ENCODE peak calls at places on chromosomes 12 and 14, in five cellular contexts. One of them, this sample, is unnamed.
A peak's percentile ranks its signal among the peaks of the same experiment; 100 is the strongest.

GRCh38 chr12:79534029-79534867 is 156.5 kb downstream of the PAWR start:
- DNase-seq in mesendoderm: peak; percentile 36
- DNase-seq in H9: no peak
- DNase-seq in neuronal stem cell: no peak
- DNase-seq in IMR-90: no peak
- DNase-seq in this sample: no peak

GRCh38 chr14:94675036-94675435 is 62.8 kb downstream of the SERPINA3 start:
- DNase-seq in mesendoderm: no peak
- DNase-seq in H9: no peak
- DNase-seq in neuronal stem cell: no peak
- DNase-seq in IMR-90: no peak
- DNase-seq in this sample: no peak

GRCh38 chr12:119980247-119980646 is 8.8 kb upstream of the BICDL1 start:
- DNase-seq in mesendoderm: no peak
- DNase-seq in H9: no peak
- DNase-seq in neuronal stem cell: no peak
- DNase-seq in IMR-90: no peak
- DNase-seq in this sample: no peak

GRCh38 chr14:75711134-75711795 is 50.2 kb downstream of the TTLL5 start:
- DNase-seq in mesendoderm: peak; percentile 79
- DNase-seq in H9: no peak
- DNase-seq in neuronal stem cell: peak; percentile 33
- DNase-seq in IMR-90: peak; percentile 72
- DNase-seq in this sample: peak; percentile 56

GRCh38 chr12:49089831-49090773 is 4.5 kb downstream of the DHH start:
- DNase-seq in mesendoderm: no peak
- DNase-seq in H9: peak; percentile 57
- DNase-seq in neuronal stem cell: no peak
- DNase-seq in IMR-90: peak; percentile 33
- DNase-seq in this sample: peak; percentile 55

GRCh38 chr12:14993537-14994266 is 20.9 kb downstream of the PDE6H start:
- DNase-seq in mesendoderm: peak; percentile 14
- DNase-seq in H9: no peak
- DNase-seq in neuronal stem cell: no peak
- DNase-seq in IMR-90: peak; percentile 68
- DNase-seq in this sample: peak; percentile 80

GRCh38 chr14:91008759-91009409 is 51.6 kb downstream of the RPS6KA5 start:
- DNase-seq in mesendoderm: no peak
- DNase-seq in H9: no peak
- DNase-seq in neuronal stem cell: no peak
- DNase-seq in IMR-90: no peak
- DNase-seq in this sample: no peak

GRCh38 chr12:25691865-25692114 is 138.7 kb upstream of the LMNTD1 start:
- DNase-seq in mesendoderm: no peak
- DNase-seq in H9: no peak
- DNase-seq in neuronal stem cell: no peak
- DNase-seq in IMR-90: no peak
- DNase-seq in this sample: no peak

GRCh38 chr12:47889040-47889439 is 15.8 kb downstream of the VDR start:
- DNase-seq in mesendoderm: no peak
- DNase-seq in H9: no peak
- DNase-seq in neuronal stem cell: no peak
- DNase-seq in IMR-90: no peak
- DNase-seq in this sample: no peak

GRCh38 chr14:83764656-83765055 is 1765.3 kb upstream of the FLRT2 start:
- DNase-seq in mesendoderm: no peak
- DNase-seq in H9: no peak
- DNase-seq in neuronal stem cell: no peak
- DNase-seq in IMR-90: no peak
- DNase-seq in this sample: no peak
- H2BK5ac ChIP-seq in mesendoderm: no peak overlapping the region
- H2BK5ac ChIP-seq in H9: no peak overlapping the region
- H2BK5ac ChIP-seq in neuronal stem cell: no peak overlapping the region
- H2BK5ac ChIP-seq in IMR-90: no peak overlapping the region
- H2BK5ac ChIP-seq in this sample: no peak overlapping the region

GRCh38 chr12:6080149-6081045 is 44.1 kb downstream of the VWF start:
- DNase-seq in mesendoderm: no peak
- DNase-seq in H9: no peak
- DNase-seq in neuronal stem cell: no peak
- DNase-seq in IMR-90: no peak
- DNase-seq in this sample: no peak
- H2BK15ac ChIP-seq in mesendoderm: no peak overlapping the region
- H2BK15ac ChIP-seq in H9: no peak overlapping the region
- H2BK15ac ChIP-seq in neuronal stem cell: peak overlapping the region; percentile 29
- H2BK15ac ChIP-seq in IMR-90: no peak overlapping the region
- H2BK15ac ChIP-seq in this sample: no peak overlapping the region

GRCh38 chr14:105196228-105196960 is 15.3 kb upstream of the NUDT14 start:
- DNase-seq in mesendoderm: peak; percentile 79
- DNase-seq in H9: peak; percentile 78
- DNase-seq in neuronal stem cell: peak; percentile 90
- DNase-seq in IMR-90: no peak
- DNase-seq in this sample: no peak

GRCh38 chr14:105195051-105195450 is 13.9 kb upstream of the NUDT14 start:
- DNase-seq in mesendoderm: no peak
- DNase-seq in H9: no peak
- DNase-seq in neuronal stem cell: no peak
- DNase-seq in IMR-90: no peak
- DNase-seq in this sample: no peak

GRCh38 chr14:105193916-105194782 is 13.0 kb upstream of the NUDT14 start:
- DNase-seq in mesendoderm: no peak
- DNase-seq in H9: no peak
- DNase-seq in neuronal stem cell: no peak
- DNase-seq in IMR-90: peak; percentile 11
- DNase-seq in this sample: no peak

GRCh38 chr14:105195533-105196227 is 14.6 kb upstream of the NUDT14 start:
- DNase-seq in mesendoderm: peak; percentile 48
- DNase-seq in H9: no peak
- DNase-seq in neuronal stem cell: peak; percentile 31
- DNase-seq in IMR-90: no peak
- DNase-seq in this sample: no peak

GRCh38 chr14:105192866-105193731 is 12.0 kb upstream of the NUDT14 start:
- DNase-seq in mesendoderm: no peak
- DNase-seq in H9: no peak
- DNase-seq in neuronal stem cell: no peak
- DNase-seq in IMR-90: peak; percentile 35
- DNase-seq in this sample: no peak
- H3K23ac ChIP-seq in mesendoderm: no peak overlapping the region
- H3K23ac ChIP-seq in H9: no peak overlapping the region
- H3K23ac ChIP-seq in neuronal stem cell: peak overlapping the region; percentile 43
- H3K23ac ChIP-seq in IMR-90: no peak overlapping the region
- H3K23ac ChIP-seq in this sample: no peak overlapping the region

GRCh38 chr14:102086972-102087761 is at the start of gene HSP90AA1:
- DNase-seq in mesendoderm: peak; percentile 96
- DNase-seq in H9: peak; percentile 90
- DNase-seq in neuronal stem cell: peak; percentile 95
- DNase-seq in IMR-90: peak; percentile 88
- DNase-seq in this sample: peak; percentile 90

GRCh38 chr14:102087762-102088011 is 843 bp upstream of the HSP90AA1 start:
- DNase-seq in mesendoderm: no peak
- DNase-seq in H9: no peak
- DNase-seq in neuronal stem cell: no peak
- DNase-seq in IMR-90: no peak
- DNase-seq in this sample: no peak

GRCh38 chr14:102084931-102085330 is 1.9 kb downstream of the HSP90AA1 start:
- DNase-seq in mesendoderm: no peak
- DNase-seq in H9: no peak
- DNase-seq in neuronal stem cell: no peak
- DNase-seq in IMR-90: no peak
- DNase-seq in this sample: no peak

GRCh38 chr14:102085503-102085902 is 1.3 kb downstream of the HSP90AA1 start:
- DNase-seq in mesendoderm: no peak
- DNase-seq in H9: no peak
- DNase-seq in neuronal stem cell: no peak
- DNase-seq in IMR-90: no peak
- DNase-seq in this sample: no peak

GRCh38 chr14:102086346-102086971 is 385 bp downstream of the HSP90AA1 start:
- DNase-seq in mesendoderm: peak; percentile 48
- DNase-seq in H9: no peak
- DNase-seq in neuronal stem cell: no peak
- DNase-seq in IMR-90: peak; percentile 68
- DNase-seq in this sample: peak; percentile 66
- H2BK5ac ChIP-seq in mesendoderm: no peak overlapping the region
- H2BK5ac ChIP-seq in H9: no peak overlapping the region
- H2BK5ac ChIP-seq in neuronal stem cell: peak overlapping the region; percentile 93
- H2BK5ac ChIP-seq in IMR-90: peak overlapping the region; percentile 79
- H2BK5ac ChIP-seq in this sample: peak overlapping the region; percentile 79

GRCh38 chr12:2344892-2345291 is 292.1 kb downstream of the CACNA1C start:
- DNase-seq in mesendoderm: no peak
- DNase-seq in H9: no peak
- DNase-seq in neuronal stem cell: no peak
- DNase-seq in IMR-90: no peak
- DNase-seq in this sample: no peak

GRCh38 chr12:2344476-2344875 is 291.7 kb downstream of the CACNA1C start:
- DNase-seq in mesendoderm: no peak
- DNase-seq in H9: no peak
- DNase-seq in neuronal stem cell: no peak
- DNase-seq in IMR-90: no peak
- DNase-seq in this sample: no peak

GRCh38 chr12:2347137-2347843 is 294.5 kb downstream of the CACNA1C start:
- DNase-seq in mesendoderm: no peak
- DNase-seq in H9: no peak
- DNase-seq in neuronal stem cell: no peak
- DNase-seq in IMR-90: no peak
- DNase-seq in this sample: no peak

GRCh38 chr12:2346405-2346804 is 293.6 kb downstream of the CACNA1C start:
- DNase-seq in mesendoderm: no peak
- DNase-seq in H9: no peak
- DNase-seq in neuronal stem cell: no peak
- DNase-seq in IMR-90: no peak
- DNase-seq in this sample: no peak

DNA sequence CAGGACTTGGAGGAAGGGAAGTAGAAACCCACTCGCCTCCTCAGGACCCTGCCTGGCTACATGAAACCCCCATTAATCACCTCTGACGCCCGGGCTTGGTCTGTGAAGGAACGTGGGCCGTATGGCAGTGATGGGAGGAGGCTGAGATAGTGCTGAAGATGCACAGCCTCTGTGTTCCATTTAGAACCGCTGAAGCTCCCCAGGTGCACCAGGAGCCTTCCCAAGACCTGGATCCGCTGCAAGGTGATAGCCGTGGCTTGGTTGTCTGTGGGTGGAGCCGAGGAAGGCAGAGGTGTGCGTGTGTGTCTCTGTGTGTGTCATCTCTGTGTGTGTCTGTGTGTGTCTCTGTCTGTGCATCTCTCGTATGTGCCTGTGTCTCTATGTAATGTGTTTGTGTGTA is 293.1 kb downstream of the CACNA1C start:
- DNase-seq in mesendoderm: no peak
- DNase-seq in H9: no peak
- DNase-seq in neuronal stem cell: no peak
- DNase-seq in IMR-90: no peak
- DNase-seq in this sample: no peak
- H2BK15ac ChIP-seq in mesendoderm: no peak overlapping the region
- H2BK15ac ChIP-seq in H9: no peak overlapping the region
- H2BK15ac ChIP-seq in neuronal stem cell: no peak overlapping the region
- H2BK15ac ChIP-seq in IMR-90: peak overlapping the region; percentile 47
- H2BK15ac ChIP-seq in this sample: no peak overlapping the region

GRCh38 chr14:53151867-53152626 is 1.1 kb downstream of the DDHD1 start:
- DNase-seq in mesendoderm: peak; percentile 76
- DNase-seq in H9: peak; percentile 41
- DNase-seq in neuronal stem cell: peak; percentile 20
- DNase-seq in IMR-90: peak; percentile 35
- DNase-seq in this sample: peak; percentile 68
- H3K23ac ChIP-seq in mesendoderm: peak overlapping the region; percentile 90
- H3K23ac ChIP-seq in H9: no peak overlapping the region
- H3K23ac ChIP-seq in neuronal stem cell: peak overlapping the region; percentile 99
- H3K23ac ChIP-seq in IMR-90: peak overlapping the region; percentile 96
- H3K23ac ChIP-seq in this sample: no peak overlapping the region